ENCODE peak calls at places on chromosomes 2 and 18, in four cellular contexts. One of them, this sample, is unnamed.

GRCh38 chr2:235551965-235552364 is 58.1 kb downstream of the AGAP1 start:
- DNase-seq in K562: peak; percentile 35
- DNase-seq in IMR-90: peak; percentile 48
- DNase-seq in GM12878: no peak
- DNase-seq in this sample: peak; percentile 70

GRCh38 chr2:232528746-232529445 is 2.9 kb downstream of the CHRND start:
- DNase-seq in K562: no peak
- DNase-seq in IMR-90: no peak
- DNase-seq in GM12878: no peak
- DNase-seq in this sample: no peak

GRCh38 chr2:119197529-119198266 is 25.9 kb upstream of the STEAP3 start:
- DNase-seq in K562: no peak
- DNase-seq in IMR-90: peak; percentile 22
- DNase-seq in GM12878: no peak
- DNase-seq in this sample: no peak

GRCh38 chr2:156803243-156803642 is 367.1 kb downstream of the GPD2 start:
- DNase-seq in K562: no peak
- DNase-seq in IMR-90: no peak
- DNase-seq in GM12878: no peak
- DNase-seq in this sample: no peak

GRCh38 chr2:73925853-73926492 is 707 bp upstream of the DGUOK start:
- DNase-seq in K562: no peak
- DNase-seq in IMR-90: no peak
- DNase-seq in GM12878: no peak
- DNase-seq in this sample: no peak

GRCh38 chr2:197793456-197793855 is 8.3 kb upstream of the BOLL start:
- DNase-seq in K562: no peak
- DNase-seq in IMR-90: no peak
- DNase-seq in GM12878: no peak
- DNase-seq in this sample: no peak

GRCh38 chr18:54388203-54389142 is 30.8 kb downstream of the C18orf54 start:
- DNase-seq in K562: peak; percentile 61
- DNase-seq in IMR-90: peak; percentile 85
- DNase-seq in GM12878: peak; percentile 40
- DNase-seq in this sample: peak; percentile 62

GRCh38 chr2:232513389-232513788 is 6.8 kb upstream of the PRSS56 start:
- DNase-seq in K562: no peak
- DNase-seq in IMR-90: no peak
- DNase-seq in GM12878: no peak
- DNase-seq in this sample: no peak

GRCh38 chr2:203808041-203808750 is 59.4 kb upstream of the CTLA4 start:
- DNase-seq in K562: no peak
- DNase-seq in IMR-90: peak; percentile 95
- DNase-seq in GM12878: no peak
- DNase-seq in this sample: no peak

GRCh38 chr2:181426687-181427086 is 30.5 kb upstream of the ITGA4 start:
- DNase-seq in K562: no peak
- DNase-seq in IMR-90: no peak
- DNase-seq in GM12878: no peak
- DNase-seq in this sample: no peak

GRCh38 chr18:22552254-22552653 is 134.5 kb upstream of the CTAGE1 start:
- DNase-seq in K562: no peak
- DNase-seq in IMR-90: no peak
- DNase-seq in GM12878: no peak
- DNase-seq in this sample: no peak

GRCh38 chr2:43265006-43265770 is 38.8 kb upstream of the ZFP36L2 start:
- DNase-seq in K562: no peak
- DNase-seq in IMR-90: no peak
- DNase-seq in GM12878: no peak
- DNase-seq in this sample: no peak

GRCh38 chr2:225274751-225275150 is 124.8 kb upstream of the NYAP2 start:
- DNase-seq in K562: no peak
- DNase-seq in IMR-90: peak; percentile 41
- DNase-seq in GM12878: no peak
- DNase-seq in this sample: no peak

GRCh38 chr2:53905396-53905795 is 45.6 kb upstream of the GPR75 start:
- DNase-seq in K562: no peak
- DNase-seq in IMR-90: no peak
- DNase-seq in GM12878: no peak
- DNase-seq in this sample: no peak

GRCh38 chr2:205644018-205644417 is 38.3 kb upstream of the NRP2 start:
- DNase-seq in K562: no peak
- DNase-seq in IMR-90: peak; percentile 48
- DNase-seq in GM12878: no peak
- DNase-seq in this sample: no peak

GRCh38 chr2:233354971-233355574 is 779 bp downstream of the DGKD start:
- DNase-seq in K562: no peak
- DNase-seq in IMR-90: no peak
- DNase-seq in GM12878: no peak
- DNase-seq in this sample: no peak

GRCh38 chr2:18066894-18067293 is 188.4 kb downstream of the KCNS3 start:
- DNase-seq in K562: no peak
- DNase-seq in IMR-90: no peak
- DNase-seq in GM12878: no peak
- DNase-seq in this sample: no peak

GRCh38 chr2:19198376-19198775 is 160.0 kb downstream of the OSR1 start:
- DNase-seq in K562: no peak
- DNase-seq in IMR-90: peak; percentile 28
- DNase-seq in GM12878: no peak
- DNase-seq in this sample: no peak

GRCh38 chr18:79317718-79318117 is 78.0 kb upstream of the NFATC1 start:
- DNase-seq in K562: no peak
- DNase-seq in IMR-90: no peak
- DNase-seq in GM12878: no peak
- DNase-seq in this sample: no peak

GRCh38 chr2:239253264-239253663 is 147.6 kb downstream of the HDAC4 start:
- DNase-seq in K562: no peak
- DNase-seq in IMR-90: no peak
- DNase-seq in GM12878: no peak
- DNase-seq in this sample: no peak

GRCh38 chr2:195820867-195821565 is 164.0 kb downstream of the SLC39A10 start:
- DNase-seq in K562: no peak
- DNase-seq in IMR-90: peak; percentile 1
- DNase-seq in GM12878: no peak
- DNase-seq in this sample: no peak

GRCh38 chr18:58208207-58208944 is 164.3 kb downstream of the NEDD4L start:
- DNase-seq in K562: no peak
- DNase-seq in IMR-90: peak; percentile 67
- DNase-seq in GM12878: no peak
- DNase-seq in this sample: no peak

GRCh38 chr2:75882530-75882929 is 171.8 kb upstream of the GCFC2 start:
- DNase-seq in K562: no peak
- DNase-seq in IMR-90: no peak
- DNase-seq in GM12878: no peak
- DNase-seq in this sample: no peak
- H3K27ac ChIP-seq in K562: no peak overlapping the region
- H3K27ac ChIP-seq in IMR-90: no peak overlapping the region
- H3K27ac ChIP-seq in GM12878: no peak overlapping the region
- H3K27ac ChIP-seq in this sample: no peak overlapping the region

GRCh38 chr2:152467677-152468406 is 132.9 kb downstream of the FMNL2 start:
- DNase-seq in K562: no peak
- DNase-seq in IMR-90: no peak
- DNase-seq in GM12878: peak; percentile 8
- DNase-seq in this sample: no peak

GRCh38 chr2:152465541-152465940 is 130.6 kb downstream of the FMNL2 start:
- DNase-seq in K562: no peak
- DNase-seq in IMR-90: peak; percentile 17
- DNase-seq in GM12878: no peak
- DNase-seq in this sample: no peak

GRCh38 chr2:152468832-152469692 is 134.1 kb downstream of the FMNL2 start:
- DNase-seq in K562: no peak
- DNase-seq in IMR-90: peak; percentile 52
- DNase-seq in GM12878: peak; percentile 28
- DNase-seq in this sample: peak; percentile 31

GRCh38 chr2:152466041-152466440 is 131.1 kb downstream of the FMNL2 start:
- DNase-seq in K562: peak; percentile 17
- DNase-seq in IMR-90: peak; percentile 61
- DNase-seq in GM12878: peak; percentile 30
- DNase-seq in this sample: peak; percentile 43

GRCh38 chr2:152466925-152467676 is 132.1 kb downstream of the FMNL2 start:
- DNase-seq in K562: no peak
- DNase-seq in IMR-90: peak; percentile 45
- DNase-seq in GM12878: peak; percentile 74
- DNase-seq in this sample: no peak
- TF ChIP-seq RFX5 in K562: no peak
- TF ChIP-seq RFX5 in IMR-90: no peak
- TF ChIP-seq RFX5 in GM12878: no peak
- TF ChIP-seq RFX5 in this sample: no peak

GRCh38 chr2:6236317-6236716 is 544.1 kb downstream of the SOX11 start:
- DNase-seq in K562: no peak
- DNase-seq in IMR-90: no peak
- DNase-seq in GM12878: no peak
- DNase-seq in this sample: no peak

GRCh38 chr2:6233932-6234331 is 541.7 kb downstream of the SOX11 start:
- DNase-seq in K562: no peak
- DNase-seq in IMR-90: no peak
- DNase-seq in GM12878: no peak
- DNase-seq in this sample: no peak

GRCh38 chr2:6228251-6228650 is 536.1 kb downstream of the SOX11 start:
- DNase-seq in K562: no peak
- DNase-seq in IMR-90: no peak
- DNase-seq in GM12878: no peak
- DNase-seq in this sample: no peak

DNA sequence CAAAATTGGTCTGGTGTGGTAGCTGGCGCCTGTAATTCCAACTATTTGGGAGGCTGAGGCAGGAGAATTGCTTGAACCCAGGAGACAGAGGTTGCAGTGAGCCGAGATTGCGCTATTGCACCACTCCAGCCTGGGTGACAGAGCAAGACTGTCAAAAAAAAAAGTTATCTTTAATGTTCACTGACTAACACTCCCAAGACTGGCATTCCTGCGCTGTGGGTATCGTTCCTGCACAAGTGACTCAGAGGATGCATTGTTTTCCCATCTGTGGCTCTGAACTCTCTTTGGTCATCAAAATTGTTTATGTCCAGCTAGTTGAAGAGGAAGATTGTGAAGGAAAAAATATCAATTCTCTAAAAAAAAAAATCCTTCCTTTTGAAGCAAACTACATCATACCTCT is 539.0 kb downstream of the SOX11 start:
- DNase-seq in K562: no peak
- DNase-seq in IMR-90: no peak
- DNase-seq in GM12878: no peak
- DNase-seq in this sample: no peak
- TF ChIP-seq ELK1 in K562: no peak
- TF ChIP-seq ELK1 in IMR-90: no peak
- TF ChIP-seq ELK1 in GM12878: no peak
- TF ChIP-seq ELK1 in this sample: no peak

DNA sequence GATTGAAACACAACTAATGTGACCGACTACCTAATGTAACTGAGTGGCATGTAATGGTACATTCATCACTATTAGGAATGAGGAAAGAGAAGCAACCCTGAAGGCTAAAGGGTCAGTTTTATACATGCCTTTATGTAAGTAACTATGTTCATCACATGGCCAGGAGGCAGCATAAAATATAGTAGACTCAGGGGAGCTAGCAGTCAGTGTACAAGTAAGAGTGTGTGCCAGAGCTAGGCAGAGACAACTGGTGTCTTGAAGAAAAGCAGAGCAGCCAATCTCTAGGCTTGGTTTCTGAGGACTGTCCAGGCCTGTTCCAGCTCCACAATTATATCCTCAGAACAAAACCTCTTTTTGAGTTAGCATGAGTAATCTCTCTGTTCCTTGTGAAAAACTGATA is 18.1 kb downstream of the SMAD2 start:
- DNase-seq in K562: no peak
- DNase-seq in IMR-90: no peak
- DNase-seq in GM12878: no peak
- DNase-seq in this sample: no peak
- H3K27ac ChIP-seq in K562: peak overlapping the region; percentile 82
- H3K27ac ChIP-seq in IMR-90: no peak overlapping the region
- H3K27ac ChIP-seq in GM12878: peak overlapping the region; percentile 20
- H3K27ac ChIP-seq in this sample: peak overlapping the region; percentile 2

DNA sequence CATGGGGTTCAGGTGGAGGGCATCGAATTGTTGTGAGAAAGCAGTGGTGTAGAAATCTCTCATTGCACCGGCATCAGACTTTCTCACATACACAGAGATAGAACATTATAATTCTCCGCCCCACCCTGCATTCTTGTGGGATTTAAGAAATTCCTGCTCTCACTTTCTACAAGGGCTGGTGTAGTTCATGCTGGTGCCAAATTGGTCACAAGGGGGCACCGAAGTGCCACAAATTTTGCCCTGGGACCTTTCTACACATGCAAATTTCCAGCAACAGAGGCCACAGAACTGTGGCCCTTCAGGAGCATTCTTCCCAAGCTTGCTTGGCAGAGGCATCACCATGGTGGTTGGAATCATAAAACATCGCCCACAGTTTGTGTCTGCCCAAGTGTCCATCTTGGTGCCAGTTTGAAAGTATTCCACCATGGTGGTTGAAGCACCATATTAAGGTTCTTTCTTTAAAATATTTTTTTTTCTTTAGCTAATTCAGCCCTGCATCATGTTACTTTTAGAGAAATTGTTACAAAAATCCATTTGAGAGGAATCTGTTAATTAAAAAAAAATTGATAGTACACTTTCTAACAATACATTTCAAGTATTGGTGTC is 521.2 kb upstream of the FANCL start:
- DNase-seq in K562: peak; percentile 41
- DNase-seq in IMR-90: peak; percentile 28
- DNase-seq in GM12878: no peak
- DNase-seq in this sample: peak; percentile 69
- TF ChIP-seq RFX5 in K562: no peak
- TF ChIP-seq RFX5 in IMR-90: no peak
- TF ChIP-seq RFX5 in GM12878: no peak
- TF ChIP-seq RFX5 in this sample: no peak

DNA sequence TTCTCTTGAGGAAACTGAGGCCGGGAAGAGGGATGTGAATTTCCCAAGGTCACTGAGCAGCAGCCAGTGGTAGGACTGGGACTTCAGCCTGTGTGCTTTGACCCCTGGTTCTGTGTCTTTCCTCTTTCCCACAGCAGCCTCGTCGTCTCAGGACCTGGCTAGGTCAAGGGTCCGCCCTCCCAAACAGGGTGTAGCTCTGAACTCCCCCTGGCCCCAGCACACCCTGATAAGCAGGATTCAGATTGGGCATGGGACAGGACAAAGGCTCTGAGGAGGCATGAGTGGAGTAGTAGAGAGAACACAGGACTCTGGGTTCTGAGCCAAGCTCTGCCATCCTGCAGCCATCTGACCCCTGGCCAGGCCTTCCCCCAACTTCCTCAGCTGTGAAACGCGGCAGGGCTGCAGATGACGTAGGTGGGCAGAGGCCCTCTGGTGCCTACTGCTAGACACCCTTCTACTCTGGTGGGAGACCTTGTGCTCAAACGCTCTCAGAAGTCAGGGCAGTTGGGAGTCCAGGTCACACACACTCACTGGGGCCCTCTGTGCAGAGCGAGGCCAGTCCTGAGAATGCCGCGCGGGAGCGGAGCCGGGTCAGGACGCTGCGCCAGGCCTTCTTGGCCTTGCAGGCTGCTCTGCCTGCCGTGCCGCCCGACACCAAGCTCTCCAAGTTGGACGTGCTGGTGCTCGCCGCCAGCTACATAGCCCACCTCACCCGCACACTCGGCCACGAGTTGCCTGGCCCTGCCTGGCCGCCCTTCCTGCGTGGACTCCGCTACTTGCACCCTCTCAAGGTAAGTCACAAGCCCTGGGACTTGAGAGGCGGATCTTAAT is 986 bp downstream of the TCF23 start:
- DNase-seq in K562: peak; percentile 8
- DNase-seq in IMR-90: no peak
- DNase-seq in GM12878: no peak
- DNase-seq in this sample: no peak
- TF ChIP-seq ELK1 in K562: no peak
- TF ChIP-seq ELK1 in IMR-90: no peak
- TF ChIP-seq ELK1 in GM12878: no peak
- TF ChIP-seq ELK1 in this sample: no peak